ENCODE peak calls at places on chromosomes 6 and 20, in six cellular contexts. L is HepG2, U is GM23338, K is mammary epithelial cell, T is IMR-90, V is PC-3. I is an unnamed sample.
A peak's percentile ranks its signal among the peaks of the same experiment; 100 is the strongest.

GRCh38 chr6:2938632-2939083 is 32.7 kb downstream of the SERPINB6 start:
- DNase-seq in L (peak; percentile 90), U (peak; percentile 60), K (peak; percentile 51), T (no peak), V (peak; percentile 78), I (no peak)

GRCh38 chr6:4794140-4794707 is 18.0 kb downstream of the CDYL start:
- DNase-seq in L (no peak), U (peak; percentile 62), K (no peak), T (no peak), V (no peak), I (peak; percentile 30)

GRCh38 chr6:129033173-129033572 is 150.2 kb downstream of the LAMA2 start:
- DNase-seq in L (no peak), U (no peak), K (no peak), T (no peak), V (no peak), I (no peak)

GRCh38 chr20:10060223-10060622 is 25.4 kb downstream of the ANKEF1 start:
- DNase-seq in L (no peak), U (peak; percentile 27), K (no peak), T (no peak), V (no peak), I (no peak)

GRCh38 chr6:144346719-144347446 is 61.7 kb downstream of the UTRN start:
- DNase-seq in L (no peak), U (no peak), K (peak; percentile 71), T (peak; percentile 84), V (peak; percentile 73), I (no peak)

GRCh38 chr20:20568604-20569205 is 143.7 kb downstream of the RALGAPA2 start:
- DNase-seq in L (peak; percentile 58), U (peak; percentile 70), K (no peak), T (peak; percentile 58), V (peak; percentile 66), I (peak; percentile 61)

GRCh38 chr6:139030539-139030938 is 2.0 kb downstream of the ABRACL start:
- DNase-seq in L (no peak), U (no peak), K (no peak), T (no peak), V (no peak), I (no peak)

GRCh38 chr20:55264825-55265224 is 740.5 kb downstream of the CBLN4 start:
- DNase-seq in L (no peak), U (no peak), K (no peak), T (no peak), V (no peak), I (no peak)

GRCh38 chr20:23308908-23309307 is 41.7 kb upstream of the NXT1 start:
- DNase-seq in L (no peak), U (no peak), K (no peak), T (no peak), V (no peak), I (no peak)

GRCh38 chr6:1636971-1637871 is 27.5 kb downstream of the FOXC1 start:
- DNase-seq in L (no peak), U (no peak), K (peak; percentile 84), T (peak; percentile 60), V (peak; percentile 78), I (no peak)

GRCh38 chr6:41813956-41814355 is 26.5 kb downstream of the TOMM6 start:
- DNase-seq in L (no peak), U (no peak), K (no peak), T (no peak), V (no peak), I (no peak)

GRCh38 chr6:79719248-79719975 is 88.3 kb downstream of the SH3BGRL2 start:
- DNase-seq in L (no peak), U (no peak), K (peak; percentile 6), T (peak; percentile 41), V (peak; percentile 4), I (no peak)

GRCh38 chr6:77040566-77041195 is 422.6 kb downstream of the HTR1B start:
- DNase-seq in L (no peak), U (no peak), K (peak; percentile 25), T (peak; percentile 15), V (no peak), I (no peak)

GRCh38 chr6:111712398-111712797 is 106.7 kb upstream of the TRAF3IP2 start:
- DNase-seq in L (no peak), U (no peak), K (peak; percentile 9), T (peak; percentile 95), V (no peak), I (peak; percentile 46)

GRCh38 chr20:49541733-49542513 is 26.0 kb downstream of the PTGIS start:
- DNase-seq in L (peak; percentile 90), U (peak; percentile 96), K (peak; percentile 38), T (peak; percentile 63), V (peak; percentile 92), I (peak; percentile 85)

GRCh38 chr6:4647414-4648365 is 128.5 kb upstream of the CDYL start:
- DNase-seq in L (peak; percentile 53), U (peak; percentile 91), K (peak; percentile 63), T (peak; percentile 84), V (peak; percentile 68), I (peak; percentile 86)

GRCh38 chr20:3221398-3222226 is 12.3 kb downstream of the ITPA start:
- DNase-seq in L (no peak), U (no peak), K (no peak), T (no peak), V (peak; percentile 74), I (no peak)

GRCh38 chr6:146901940-146902816 is 302.0 kb upstream of the STXBP5 start:
- DNase-seq in L (peak; percentile 10), U (no peak), K (no peak), T (peak; percentile 23), V (peak; percentile 62), I (no peak)

GRCh38 chr6:140134224-140134623 is 759.8 kb upstream of the CITED2 start:
- DNase-seq in L (no peak), U (no peak), K (no peak), T (no peak), V (no peak), I (no peak)

GRCh38 chr20:17558154-17558940 is 11.5 kb upstream of the DSTN start:
- DNase-seq in L (peak; percentile 83), U (peak; percentile 60), K (peak; percentile 88), T (peak; percentile 91), V (peak; percentile 95), I (peak; percentile 73)

GRCh38 chr20:10511507-10512231 is 76.6 kb downstream of the SLX4IP start:
- DNase-seq in L (peak; percentile 87), U (peak; percentile 60), K (peak; percentile 98), T (peak; percentile 99), V (peak; percentile 98), I (peak; percentile 89)

GRCh38 chr20:20553534-20553933 is 158.9 kb downstream of the RALGAPA2 start:
- DNase-seq in L (no peak), U (no peak), K (no peak), T (no peak), V (no peak), I (no peak)

DNA sequence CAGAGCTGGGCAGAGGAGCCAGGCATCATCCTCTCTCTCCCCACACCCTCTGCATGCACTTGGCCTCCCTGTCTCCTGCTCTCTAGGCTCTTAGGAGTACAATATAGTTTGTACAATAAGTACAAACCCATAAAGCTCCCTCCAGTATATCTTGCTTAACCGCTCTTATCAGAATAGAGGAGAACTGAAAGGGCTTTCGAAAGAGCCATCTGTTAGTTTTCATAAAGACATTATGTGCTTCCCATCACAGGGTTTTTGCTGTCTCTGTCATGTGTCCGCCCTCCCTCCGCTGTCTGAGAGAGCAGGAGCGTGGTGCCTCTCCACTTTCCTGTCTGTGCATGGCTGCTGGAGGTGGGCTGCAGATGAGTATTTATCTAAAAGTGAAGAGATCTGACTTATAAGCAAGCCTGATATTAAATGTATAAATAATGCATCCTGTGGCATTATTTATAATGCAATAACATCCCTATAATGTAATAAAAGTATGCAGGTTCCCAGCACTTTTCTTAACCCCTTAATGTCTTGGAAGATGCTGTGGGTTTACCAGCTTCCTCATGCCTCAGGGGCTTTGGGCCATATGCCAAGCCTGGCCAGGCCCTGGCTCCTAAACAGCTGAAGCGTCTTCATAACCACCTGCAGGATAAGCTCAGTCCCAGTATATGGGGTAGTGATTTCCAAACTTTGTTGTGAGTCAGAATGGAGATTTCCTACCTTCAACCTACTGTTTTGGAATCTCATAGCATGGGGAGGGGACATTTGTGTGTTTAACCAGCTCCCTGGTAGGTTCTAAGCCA is 297.1 kb downstream of the DHX35 start:
- DNase-seq in L (no peak), U (no peak), K (no peak), T (no peak), V (no peak), I (peak; percentile 50)
- H2AFZ ChIP-seq in L (no peak overlapping the region), U (no peak overlapping the region), K (no peak overlapping the region), T (no peak overlapping the region), V (no peak overlapping the region), I (no peak overlapping the region)

DNA sequence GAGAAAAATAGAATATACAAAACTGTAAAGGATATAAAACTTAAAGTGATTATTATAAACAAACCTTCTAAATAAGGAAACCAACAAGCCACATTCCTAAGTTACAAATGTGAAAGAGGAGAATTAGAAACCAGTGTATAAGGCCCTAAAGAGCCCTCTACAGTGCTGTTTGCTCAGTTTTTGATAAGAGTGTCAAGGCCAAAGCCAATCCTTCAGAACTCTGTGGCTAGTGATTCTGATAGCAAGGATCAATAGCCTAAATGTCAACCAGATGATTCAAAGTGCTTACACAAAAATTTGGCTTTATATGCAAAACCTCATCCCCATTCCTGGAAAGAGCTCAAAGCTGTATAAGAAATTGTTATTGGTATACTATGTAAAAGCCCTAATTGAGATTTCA is 104.6 kb upstream of the HTR1E start:
- DNase-seq in L (no peak), U (no peak), K (no peak), T (no peak), V (no peak), I (no peak)
- H3K4me1 ChIP-seq in L (no peaks in the 10 kb centered on the region), U (no peaks in the 10 kb centered on the region), K (no peaks in the 10 kb centered on the region), T (no peaks in the 10 kb centered on the region), V (no peaks in the 10 kb centered on the region), I (no peaks in the 10 kb centered on the region)

GRCh38 chr6:33631971-33632585 is 11.0 kb downstream of the ITPR3 start:
- DNase-seq in L (no peak), U (no peak), K (no peak), T (no peak), V (no peak), I (peak; percentile 30)
- H3K27ac ChIP-seq in L (no peak overlapping the region), U (no peak overlapping the region), K (no peak overlapping the region), T (no peak overlapping the region), V (no peak overlapping the region), I (peak overlapping the region; percentile 91)

GRCh38 chr20:51482836-51483235 is 59.7 kb downstream of the NFATC2 start:
- DNase-seq in L (no peak), U (no peak), K (no peak), T (no peak), V (no peak), I (no peak)

GRCh38 chr20:51481311-51481997 is 61.1 kb downstream of the NFATC2 start:
- DNase-seq in L (no peak), U (no peak), K (no peak), T (no peak), V (no peak), I (no peak)

GRCh38 chr20:51487076-51487475 is 55.4 kb downstream of the NFATC2 start:
- DNase-seq in L (no peak), U (no peak), K (no peak), T (no peak), V (no peak), I (no peak)

GRCh38 chr20:51486197-51487005 is 56.1 kb downstream of the NFATC2 start:
- DNase-seq in L (no peak), U (no peak), K (no peak), T (peak; percentile 85), V (peak; percentile 74), I (no peak)

GRCh38 chr20:51484141-51484815 is 58.2 kb downstream of the NFATC2 start:
- DNase-seq in L (no peak), U (no peak), K (peak; percentile 55), T (no peak), V (no peak), I (no peak)
- H2AFZ ChIP-seq in L (no peak overlapping the region), U (no peak overlapping the region), K (no peak overlapping the region), T (no peak overlapping the region), V (no peak overlapping the region), I (no peak overlapping the region)

GRCh38 chr6:34593741-34594140 is 37.6 kb upstream of the SPDEF start:
- DNase-seq in L (no peak), U (no peak), K (no peak), T (no peak), V (no peak), I (no peak)
- H3K4me1 ChIP-seq in L (peaks cover 23% of the 10 kb centered on the region), U (peaks cover 14% of the 10 kb centered on the region), K (peaks cover 8% of the 10 kb centered on the region), T (peaks cover 3% of the 10 kb centered on the region), V (peaks cover 30% of the 10 kb centered on the region), I (peaks cover 8% of the 10 kb centered on the region)

I was measured in hepatocyte.